ENCODE peak calls at places on chromosomes 4 and X, in six cellular contexts. U is BJ, E is OCI-LY7, Q is IMR-90, R is tibial artery, P is adrenal gland. D is an unnamed sample.
A peak's percentile ranks its signal among the peaks of the same experiment; 100 is the strongest.

GRCh38 chr4:26900765-26901164 is 40.1 kb downstream of the STIM2 start:
- DNase-seq in U (no peak), E (no peak), Q (no peak), R (no peak), P (no peak), D (no peak)

GRCh38 chr4:176274441-176274840 is 5.4 kb upstream of the ASB5 start:
- DNase-seq in U (no peak), E (no peak), Q (no peak), R (no peak), P (no peak), D (no peak)

GRCh38 chrX:68112321-68112720 is 321.0 kb downstream of the OPHN1 start:
- DNase-seq in U (no peak), E (no peak), Q (peak; percentile 44), R (no peak), P (no peak), D (no peak)

GRCh38 chrX:97027384-97027922 is 143.7 kb downstream of the RPA4 start:
- DNase-seq in U (no peak), E (no peak), Q (peak; percentile 23), R (no peak), P (no peak), D (no peak)

GRCh38 chr4:155639674-155640529 is 26.7 kb upstream of the GUCY1A1 start:
- DNase-seq in U (no peak), E (no peak), Q (no peak), R (no peak), P (no peak), D (peak; percentile 78)

GRCh38 chrX:71450433-71451106 is 82.3 kb upstream of the OGT start:
- DNase-seq in U (no peak), E (no peak), Q (no peak), R (no peak), P (no peak), D (no peak)

GRCh38 chr4:37603711-37604110 is 82.5 kb downstream of the RELL1 start:
- DNase-seq in U (no peak), E (no peak), Q (no peak), R (no peak), P (no peak), D (no peak)

GRCh38 chr4:185068837-185069236 is 50.5 kb downstream of the HELT start:
- DNase-seq in U (no peak), E (no peak), Q (no peak), R (no peak), P (no peak), D (no peak)

GRCh38 chrX:138031715-138032114 is 465.8 kb downstream of the ZIC3 start:
- DNase-seq in U (no peak), E (no peak), Q (no peak), R (no peak), P (no peak), D (no peak)

GRCh38 chrX:138020941-138021340 is 455.0 kb downstream of the ZIC3 start:
- DNase-seq in U (no peak), E (no peak), Q (no peak), R (no peak), P (no peak), D (no peak)

DNA sequence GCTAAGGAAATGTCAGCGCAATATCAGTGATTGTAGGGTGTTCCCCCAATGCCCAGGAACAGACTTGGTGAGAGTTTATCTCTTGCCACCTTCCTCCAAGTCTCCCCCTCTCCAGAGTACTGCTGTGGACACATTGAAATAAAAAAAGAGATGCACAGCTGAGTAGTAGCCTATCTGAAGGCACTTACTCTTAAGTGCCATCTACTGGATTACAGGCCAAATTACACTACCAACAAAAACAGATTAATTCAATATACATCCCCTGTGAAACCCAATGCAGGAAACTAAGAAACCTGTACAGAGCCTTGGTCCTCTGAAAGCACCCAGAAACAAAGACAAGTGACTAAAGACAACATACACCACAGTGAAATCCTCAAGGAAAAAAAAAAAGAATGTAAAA is 460.3 kb downstream of the ZIC3 start:
- DNase-seq in U (no peak), E (peak; percentile 2), Q (no peak), R (no peak), P (no peak), D (peak; percentile 0)
- TF ChIP-seq CTCF in U (no peak), E (peak; percentile 63), Q (peak; percentile 27), R (no peak), P (peak; percentile 19), D (peak; percentile 34)

GRCh38 chr4:25031077-25031606 is 396 bp upstream of the LGI2 start:
- DNase-seq in U (no peak), E (no peak), Q (no peak), R (peak; percentile 75), P (no peak), D (no peak)
- H3K4me3 ChIP-seq in U (no peak overlapping the region), E (no peak overlapping the region), Q (peak overlapping the region; percentile 13), R (peak overlapping the region; percentile 61), P (no peak overlapping the region), D (no peak overlapping the region)

GRCh38 chr4:120156115-120156718 is 89.6 kb upstream of the MAD2L1 start:
- DNase-seq in U (peak; percentile 15), E (peak; percentile 81), Q (peak; percentile 80), R (no peak), P (peak; percentile 19), D (peak; percentile 82)
- TF ChIP-seq CTCF in U (peak; percentile 53), E (peak; percentile 91), Q (peak; percentile 67), R (peak; percentile 72), P (peak; percentile 53), D (peak; percentile 43)

DNA sequence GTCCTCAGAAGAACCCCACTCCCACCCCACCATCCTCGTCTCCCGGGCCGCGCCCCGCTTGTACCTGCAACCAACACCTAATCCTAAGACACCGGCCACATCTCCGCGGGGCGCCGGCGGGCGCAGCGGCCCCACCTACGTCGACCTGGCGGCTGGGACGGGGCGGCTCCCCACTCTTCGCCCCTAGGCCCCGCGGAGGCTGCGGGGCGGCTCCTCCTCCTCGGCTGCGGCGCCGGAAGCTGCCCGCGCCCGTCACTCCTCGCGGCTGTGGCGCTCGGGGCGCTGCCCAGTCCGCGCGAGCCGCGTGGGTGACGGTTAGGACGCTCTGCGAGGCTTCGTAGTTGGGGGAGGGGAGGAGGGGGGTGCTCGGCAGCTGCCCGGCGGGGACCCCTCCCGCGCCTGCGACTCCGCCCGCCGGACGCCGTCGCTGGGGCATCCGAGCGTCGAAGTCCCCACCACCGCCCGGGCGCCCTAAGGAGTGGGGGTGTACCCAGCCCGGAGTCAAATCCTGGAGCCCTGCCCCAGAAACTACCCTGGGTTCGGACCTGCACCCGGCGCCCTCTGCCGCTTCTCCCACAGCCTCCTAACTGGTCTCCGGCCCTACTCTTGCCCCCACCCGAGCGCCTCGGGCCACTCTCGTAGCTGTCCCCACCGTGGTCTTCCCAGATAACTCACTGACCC is at the start of gene CCDC158:
- DNase-seq in U (no peak), E (no peak), Q (no peak), R (peak; percentile 68), P (no peak), D (no peak)
- H3K4me3 ChIP-seq in U (peak within 1 kb of the TSS; percentile 52), E (no peak within 1 kb of the TSS), Q (peak within 1 kb of the TSS; percentile 52), R (peak within 1 kb of the TSS; percentile 71), P (no peak within 1 kb of the TSS), D (no peak within 1 kb of the TSS)

GRCh38 chrX:131704136-131704695 is 160.3 kb downstream of the OR13H1 start:
- DNase-seq in U (no peak), E (no peak), Q (peak; percentile 85), R (no peak), P (peak; percentile 92), D (peak; percentile 34)
- TF ChIP-seq CTCF in U (no peak), E (no peak), Q (peak; percentile 69), R (no peak), P (peak; percentile 75), D (no peak)

GRCh38 chrX:133985164-133986007 is at the start of gene GPC3:
- DNase-seq in U (no peak), E (no peak), Q (peak; percentile 0), R (no peak), P (peak; percentile 18), D (no peak)

GRCh38 chrX:133988010-133988409 is 2.6 kb upstream of the GPC3 start:
- DNase-seq in U (no peak), E (no peak), Q (no peak), R (no peak), P (no peak), D (no peak)

GRCh38 chrX:133987188-133987587 is 1.8 kb upstream of the GPC3 start:
- DNase-seq in U (no peak), E (no peak), Q (no peak), R (no peak), P (no peak), D (no peak)

GRCh38 chrX:133984857-133985163 is 584 bp downstream of the GPC3 start:
- DNase-seq in U (no peak), E (no peak), Q (no peak), R (no peak), P (no peak), D (no peak)

DNA sequence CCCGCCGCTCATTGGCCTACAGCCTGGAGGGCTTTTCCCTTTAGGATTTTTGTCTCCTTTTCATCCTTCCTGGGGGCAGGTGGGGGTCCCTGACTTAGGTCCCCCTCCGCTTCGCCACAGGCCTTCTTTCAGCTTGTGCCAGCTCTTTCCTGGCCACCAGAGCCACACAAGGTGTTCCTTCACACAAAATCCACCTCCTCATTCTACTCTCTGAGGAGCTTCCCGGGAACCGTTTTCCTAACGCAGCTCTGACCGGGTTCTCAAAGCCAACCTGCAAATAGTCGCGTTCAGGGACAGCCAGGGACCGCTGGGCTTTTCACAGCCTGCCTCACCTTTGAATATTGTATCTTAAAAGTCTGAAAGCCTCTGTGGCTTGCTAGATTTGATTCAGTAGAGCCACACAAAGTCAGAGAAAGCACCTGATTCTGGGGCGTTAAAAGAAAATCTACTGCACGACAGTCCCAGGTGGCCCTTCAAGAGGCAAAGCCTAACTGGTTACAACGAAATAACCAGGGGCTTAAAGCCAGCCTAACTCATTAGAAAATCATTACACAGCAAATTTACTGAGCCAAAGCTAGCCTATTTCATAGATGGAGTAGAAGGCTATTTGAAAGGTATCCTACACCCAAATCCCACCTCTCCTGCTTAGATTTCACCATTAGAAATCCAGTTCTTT is 752 bp upstream of the GPC3 start:
- DNase-seq in U (no peak), E (no peak), Q (no peak), R (no peak), P (no peak), D (no peak)
- H3K4me3 ChIP-seq in U (no peak overlapping the region), E (no peak overlapping the region), Q (no peak overlapping the region), R (peak overlapping the region; percentile 45), P (no peak overlapping the region), D (no peak overlapping the region)

GRCh38 chr4:6909970-6910339 is 329 bp downstream of the TBC1D14 start:
- DNase-seq in U (no peak), E (no peak), Q (no peak), R (no peak), P (no peak), D (peak; percentile 53)

GRCh38 chr4:6908397-6909112 is 1.1 kb upstream of the TBC1D14 start:
- DNase-seq in U (no peak), E (no peak), Q (peak; percentile 50), R (no peak), P (peak; percentile 50), D (no peak)

GRCh38 chr4:6909113-6909969 is at the start of gene TBC1D14:
- DNase-seq in U (no peak), E (peak; percentile 89), Q (peak; percentile 81), R (peak; percentile 94), P (peak; percentile 91), D (peak; percentile 92)

GRCh38 chr4:6910960-6911874 is 1.6 kb downstream of the TBC1D14 start:
- DNase-seq in U (no peak), E (peak; percentile 36), Q (no peak), R (no peak), P (no peak), D (no peak)

GRCh38 chr4:6910340-6910959 is 824 bp downstream of the TBC1D14 start:
- DNase-seq in U (no peak), E (no peak), Q (no peak), R (no peak), P (peak; percentile 62), D (no peak)
- TF ChIP-seq CTCF in U (no peak), E (peak; percentile 61), Q (no peak), R (no peak), P (peak; percentile 10), D (no peak)

D was measured in GM12865.